ENCODE peak calls at places on chromosomes 7 and 10, in seven cellular contexts. One of them, this sample, is unnamed.

GRCh38 chr7:69622014-69622818 is 23.9 kb downstream of the AUTS2 start:
- DNase-seq in SK-N-SH: peak; percentile 63
- DNase-seq in GM23338: peak; percentile 68
- DNase-seq in Peyer's patch: no peak
- DNase-seq in GM12878: no peak
- DNase-seq in heart right ventricle: no peak
- DNase-seq in colonic mucosa: no peak
- DNase-seq in this sample: no peak

GRCh38 chr10:58950618-58951017 is 225.8 kb upstream of the PHYHIPL start:
- DNase-seq in SK-N-SH: no peak
- DNase-seq in GM23338: no peak
- DNase-seq in Peyer's patch: no peak
- DNase-seq in GM12878: no peak
- DNase-seq in heart right ventricle: no peak
- DNase-seq in colonic mucosa: no peak
- DNase-seq in this sample: no peak

GRCh38 chr7:27161721-27162547 is 3.4 kb downstream of the HOXA9 start:
- DNase-seq in SK-N-SH: no peak
- DNase-seq in GM23338: peak; percentile 42
- DNase-seq in Peyer's patch: no peak
- DNase-seq in GM12878: no peak
- DNase-seq in heart right ventricle: no peak
- DNase-seq in colonic mucosa: no peak
- DNase-seq in this sample: peak; percentile 50

GRCh38 chr7:117323585-117323876 is 673 bp upstream of the WNT2 start:
- DNase-seq in SK-N-SH: no peak
- DNase-seq in GM23338: peak; percentile 51
- DNase-seq in Peyer's patch: no peak
- DNase-seq in GM12878: no peak
- DNase-seq in heart right ventricle: no peak
- DNase-seq in colonic mucosa: no peak
- DNase-seq in this sample: peak; percentile 23

GRCh38 chr7:46786221-46786951 is 795.5 kb downstream of the TNS3 start:
- DNase-seq in SK-N-SH: no peak
- DNase-seq in GM23338: peak; percentile 55
- DNase-seq in Peyer's patch: no peak
- DNase-seq in GM12878: no peak
- DNase-seq in heart right ventricle: no peak
- DNase-seq in colonic mucosa: no peak
- DNase-seq in this sample: no peak

GRCh38 chr7:98133181-98133580 is 26.5 kb downstream of the LMTK2 start:
- DNase-seq in SK-N-SH: no peak
- DNase-seq in GM23338: no peak
- DNase-seq in Peyer's patch: peak; percentile 47
- DNase-seq in GM12878: peak; percentile 63
- DNase-seq in heart right ventricle: no peak
- DNase-seq in colonic mucosa: peak; percentile 29
- DNase-seq in this sample: no peak

GRCh38 chr10:68594405-68594804 is 34.3 kb downstream of the TET1 start:
- DNase-seq in SK-N-SH: no peak
- DNase-seq in GM23338: no peak
- DNase-seq in Peyer's patch: no peak
- DNase-seq in GM12878: no peak
- DNase-seq in heart right ventricle: no peak
- DNase-seq in colonic mucosa: no peak
- DNase-seq in this sample: no peak

GRCh38 chr10:93288679-93289634 is 193.2 kb downstream of the MYOF start:
- DNase-seq in SK-N-SH: peak; percentile 77
- DNase-seq in GM23338: peak; percentile 96
- DNase-seq in Peyer's patch: peak; percentile 25
- DNase-seq in GM12878: no peak
- DNase-seq in heart right ventricle: peak; percentile 27
- DNase-seq in colonic mucosa: peak; percentile 77
- DNase-seq in this sample: peak; percentile 90

GRCh38 chr7:43639858-43640491 is 57.1 kb downstream of the STK17A start:
- DNase-seq in SK-N-SH: no peak
- DNase-seq in GM23338: no peak
- DNase-seq in Peyer's patch: no peak
- DNase-seq in GM12878: no peak
- DNase-seq in heart right ventricle: peak; percentile 41
- DNase-seq in colonic mucosa: peak; percentile 60
- DNase-seq in this sample: peak; percentile 87

GRCh38 chr7:100835903-100836811 is 8.8 kb upstream of the EPHB4 start:
- DNase-seq in SK-N-SH: peak; percentile 36
- DNase-seq in GM23338: peak; percentile 98
- DNase-seq in Peyer's patch: no peak
- DNase-seq in GM12878: no peak
- DNase-seq in heart right ventricle: peak; percentile 69
- DNase-seq in colonic mucosa: peak; percentile 85
- DNase-seq in this sample: peak; percentile 94

GRCh38 chr7:149544028-149544427 is 46.4 kb upstream of the ZNF746 start:
- DNase-seq in SK-N-SH: no peak
- DNase-seq in GM23338: no peak
- DNase-seq in Peyer's patch: no peak
- DNase-seq in GM12878: no peak
- DNase-seq in heart right ventricle: no peak
- DNase-seq in colonic mucosa: no peak
- DNase-seq in this sample: no peak

GRCh38 chr7:68699090-68699711 is 899.1 kb upstream of the AUTS2 start:
- DNase-seq in SK-N-SH: no peak
- DNase-seq in GM23338: no peak
- DNase-seq in Peyer's patch: no peak
- DNase-seq in GM12878: no peak
- DNase-seq in heart right ventricle: no peak
- DNase-seq in colonic mucosa: no peak
- DNase-seq in this sample: no peak

GRCh38 chr10:118712080-118712479 is 42.7 kb downstream of the CACUL1 start:
- DNase-seq in SK-N-SH: no peak
- DNase-seq in GM23338: no peak
- DNase-seq in Peyer's patch: no peak
- DNase-seq in GM12878: no peak
- DNase-seq in heart right ventricle: no peak
- DNase-seq in colonic mucosa: no peak
- DNase-seq in this sample: no peak

GRCh38 chr7:134625571-134625970 is 21.1 kb upstream of the BPGM start:
- DNase-seq in SK-N-SH: no peak
- DNase-seq in GM23338: no peak
- DNase-seq in Peyer's patch: no peak
- DNase-seq in GM12878: no peak
- DNase-seq in heart right ventricle: no peak
- DNase-seq in colonic mucosa: no peak
- DNase-seq in this sample: no peak

GRCh38 chr7:7779888-7780287 is 61.5 kb upstream of the RPA3 start:
- DNase-seq in SK-N-SH: no peak
- DNase-seq in GM23338: no peak
- DNase-seq in Peyer's patch: no peak
- DNase-seq in GM12878: no peak
- DNase-seq in heart right ventricle: no peak
- DNase-seq in colonic mucosa: no peak
- DNase-seq in this sample: no peak

GRCh38 chr10:91996266-91996665 is 72.7 kb downstream of the BTAF1 start:
- DNase-seq in SK-N-SH: no peak
- DNase-seq in GM23338: no peak
- DNase-seq in Peyer's patch: no peak
- DNase-seq in GM12878: no peak
- DNase-seq in heart right ventricle: no peak
- DNase-seq in colonic mucosa: no peak
- DNase-seq in this sample: no peak

GRCh38 chr7:149048805-149049204 is 20.5 kb upstream of the PDIA4 start:
- DNase-seq in SK-N-SH: no peak
- DNase-seq in GM23338: no peak
- DNase-seq in Peyer's patch: no peak
- DNase-seq in GM12878: no peak
- DNase-seq in heart right ventricle: no peak
- DNase-seq in colonic mucosa: no peak
- DNase-seq in this sample: no peak

GRCh38 chr10:132676193-132676891 is 109.6 kb downstream of the NKX6-2 start:
- DNase-seq in SK-N-SH: no peak
- DNase-seq in GM23338: no peak
- DNase-seq in Peyer's patch: no peak
- DNase-seq in GM12878: no peak
- DNase-seq in heart right ventricle: no peak
- DNase-seq in colonic mucosa: no peak
- DNase-seq in this sample: no peak

GRCh38 chr10:73922007-73922863 is 11.3 kb downstream of the PLAU start:
- DNase-seq in SK-N-SH: no peak
- DNase-seq in GM23338: no peak
- DNase-seq in Peyer's patch: no peak
- DNase-seq in GM12878: no peak
- DNase-seq in heart right ventricle: no peak
- DNase-seq in colonic mucosa: no peak
- DNase-seq in this sample: no peak

GRCh38 chr10:125157473-125157865 is 2.9 kb downstream of the CTBP2 start:
- DNase-seq in SK-N-SH: no peak
- DNase-seq in GM23338: no peak
- DNase-seq in Peyer's patch: no peak
- DNase-seq in GM12878: no peak
- DNase-seq in heart right ventricle: no peak
- DNase-seq in colonic mucosa: no peak
- DNase-seq in this sample: no peak

GRCh38 chr7:87056346-87056745 is 3.1 kb downstream of the ELAPOR2 start:
- DNase-seq in SK-N-SH: no peak
- DNase-seq in GM23338: no peak
- DNase-seq in Peyer's patch: no peak
- DNase-seq in GM12878: no peak
- DNase-seq in heart right ventricle: no peak
- DNase-seq in colonic mucosa: no peak
- DNase-seq in this sample: no peak

GRCh38 chr10:133388265-133388972 is 5.5 kb upstream of the MTG1 start:
- DNase-seq in SK-N-SH: no peak
- DNase-seq in GM23338: no peak
- DNase-seq in Peyer's patch: no peak
- DNase-seq in GM12878: peak; percentile 60
- DNase-seq in heart right ventricle: no peak
- DNase-seq in colonic mucosa: no peak
- DNase-seq in this sample: no peak

DNA sequence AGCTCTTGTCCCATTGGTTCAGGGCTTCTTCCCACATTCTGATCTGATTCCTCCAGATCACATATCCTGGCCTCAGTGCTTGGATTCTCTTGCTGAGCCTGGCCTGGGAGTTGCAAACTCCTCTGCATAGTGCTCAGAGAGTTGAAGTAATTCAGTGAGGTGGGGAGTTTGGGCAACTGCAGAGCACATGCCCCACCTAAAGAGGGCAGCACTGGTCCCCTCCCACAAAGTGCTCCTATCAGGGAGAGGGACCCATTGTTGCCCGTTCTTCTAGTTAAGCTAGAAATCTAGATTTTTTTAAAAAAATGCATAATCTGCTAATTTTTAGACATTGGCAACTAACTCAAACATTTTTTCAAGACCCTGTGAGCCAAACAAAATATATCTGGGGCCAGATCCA is 45.1 kb downstream of the CHN2 start:
- DNase-seq in SK-N-SH: no peak
- DNase-seq in GM23338: peak; percentile 45
- DNase-seq in Peyer's patch: no peak
- DNase-seq in GM12878: no peak
- DNase-seq in heart right ventricle: no peak
- DNase-seq in colonic mucosa: no peak
- DNase-seq in this sample: peak; percentile 9
- TF ChIP-seq CTCF in SK-N-SH: peak; percentile 47
- TF ChIP-seq CTCF in GM23338: peak; percentile 74
- TF ChIP-seq CTCF in Peyer's patch: peak; percentile 22
- TF ChIP-seq CTCF in GM12878: peak; percentile 50
- TF ChIP-seq CTCF in heart right ventricle: peak; percentile 37
- TF ChIP-seq CTCF in colonic mucosa: peak; percentile 68
- TF ChIP-seq CTCF in this sample: peak; percentile 49

GRCh38 chr7:76354516-76354915 is 4.3 kb downstream of the YWHAG start:
- DNase-seq in SK-N-SH: no peak
- DNase-seq in GM23338: no peak
- DNase-seq in Peyer's patch: no peak
- DNase-seq in GM12878: no peak
- DNase-seq in heart right ventricle: no peak
- DNase-seq in colonic mucosa: no peak
- DNase-seq in this sample: no peak

GRCh38 chr7:76356115-76356514 is 2.7 kb downstream of the YWHAG start:
- DNase-seq in SK-N-SH: no peak
- DNase-seq in GM23338: no peak
- DNase-seq in Peyer's patch: no peak
- DNase-seq in GM12878: no peak
- DNase-seq in heart right ventricle: no peak
- DNase-seq in colonic mucosa: no peak
- DNase-seq in this sample: no peak

GRCh38 chr7:76354981-76355730 is 3.6 kb downstream of the YWHAG start:
- DNase-seq in SK-N-SH: no peak
- DNase-seq in GM23338: no peak
- DNase-seq in Peyer's patch: no peak
- DNase-seq in GM12878: no peak
- DNase-seq in heart right ventricle: no peak
- DNase-seq in colonic mucosa: no peak
- DNase-seq in this sample: no peak

GRCh38 chr7:76352193-76352592 is 6.6 kb downstream of the YWHAG start:
- DNase-seq in SK-N-SH: no peak
- DNase-seq in GM23338: no peak
- DNase-seq in Peyer's patch: no peak
- DNase-seq in GM12878: no peak
- DNase-seq in heart right ventricle: no peak
- DNase-seq in colonic mucosa: no peak
- DNase-seq in this sample: no peak

GRCh38 chr7:76353744-76354143 is 5.0 kb downstream of the YWHAG start:
- DNase-seq in SK-N-SH: no peak
- DNase-seq in GM23338: no peak
- DNase-seq in Peyer's patch: no peak
- DNase-seq in GM12878: no peak
- DNase-seq in heart right ventricle: no peak
- DNase-seq in colonic mucosa: no peak
- DNase-seq in this sample: no peak
- H3K27ac ChIP-seq in SK-N-SH: no peak overlapping the region
- H3K27ac ChIP-seq in GM23338: peak overlapping the region; percentile 21
- H3K27ac ChIP-seq in Peyer's patch: no peak overlapping the region
- H3K27ac ChIP-seq in GM12878: no peak overlapping the region
- H3K27ac ChIP-seq in heart right ventricle: peak overlapping the region; percentile 55
- H3K27ac ChIP-seq in colonic mucosa: no peak overlapping the region
- H3K27ac ChIP-seq in this sample: no peak overlapping the region

DNA sequence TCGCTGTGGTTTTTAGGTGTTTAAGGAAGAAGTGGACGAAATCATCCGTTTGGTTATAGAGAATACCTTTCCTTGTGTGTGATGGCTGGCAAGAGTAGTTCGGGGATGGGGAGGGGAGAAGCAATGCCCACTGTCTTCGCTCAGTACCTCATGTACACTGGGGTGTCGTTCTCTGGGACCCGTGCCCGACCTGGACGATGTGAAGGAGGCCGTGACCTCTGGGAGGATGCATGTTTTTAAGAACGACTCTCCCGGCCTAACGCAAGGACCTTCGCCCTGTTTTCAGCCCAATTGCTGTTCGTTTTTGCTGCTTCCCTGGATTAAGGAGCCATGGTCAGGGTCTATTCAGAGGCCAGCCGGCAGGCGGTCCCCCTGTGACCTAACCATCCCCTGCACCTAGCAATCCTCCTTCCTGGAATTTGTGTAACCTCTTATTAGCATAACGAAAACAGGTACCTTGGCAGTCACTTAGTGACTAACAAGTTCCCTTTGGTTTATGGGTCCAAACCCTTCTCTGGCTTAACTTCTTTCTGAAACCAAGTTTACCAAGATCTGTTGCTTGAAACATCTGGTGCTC is 1.3 kb downstream of the NFE2L3 start:
- DNase-seq in SK-N-SH: no peak
- DNase-seq in GM23338: peak; percentile 69
- DNase-seq in Peyer's patch: peak; percentile 25
- DNase-seq in GM12878: no peak
- DNase-seq in heart right ventricle: no peak
- DNase-seq in colonic mucosa: peak; percentile 48
- DNase-seq in this sample: peak; percentile 18
- H3K4me1 ChIP-seq in SK-N-SH: peaks cover 16% of the 10 kb centered on the region
- H3K4me1 ChIP-seq in GM23338: peaks cover 63% of the 10 kb centered on the region
- H3K4me1 ChIP-seq in Peyer's patch: no peaks in the 10 kb centered on the region
- H3K4me1 ChIP-seq in GM12878: peaks cover 34% of the 10 kb centered on the region
- H3K4me1 ChIP-seq in heart right ventricle: peaks cover 31% of the 10 kb centered on the region
- H3K4me1 ChIP-seq in colonic mucosa: peaks cover 3% of the 10 kb centered on the region
- H3K4me1 ChIP-seq in this sample: peaks cover 13% of the 10 kb centered on the region

GRCh38 chr10:130215076-130215917 is 79.1 kb downstream of the GLRX3 start:
- DNase-seq in SK-N-SH: no peak
- DNase-seq in GM23338: no peak
- DNase-seq in Peyer's patch: no peak
- DNase-seq in GM12878: no peak
- DNase-seq in heart right ventricle: no peak
- DNase-seq in colonic mucosa: no peak
- DNase-seq in this sample: no peak
- TF ChIP-seq CTCF in SK-N-SH: no peak
- TF ChIP-seq CTCF in GM23338: no peak
- TF ChIP-seq CTCF in Peyer's patch: no peak
- TF ChIP-seq CTCF in GM12878: no peak
- TF ChIP-seq CTCF in heart right ventricle: no peak
- TF ChIP-seq CTCF in colonic mucosa: no peak
- TF ChIP-seq CTCF in this sample: no peak